ENCODE peak calls at places on chromosomes 12 and 14, in six cellular contexts. L is mesenchymal stem cell, B is A549, X is ovary, P is aorta, O is uterus. S is an unnamed sample. For H3K4me1, the result is how much of the 10 kb centered on the place peaks cover.

GRCh38 chr14:106694638-106695393 is 1168.4 kb downstream of the TMEM121 start:
- DNase-seq in L (no peak), B (no peak), X (no peak), P (peak), O (no peak), S (peak)

GRCh38 chr12:97557116-97557515 is 94.5 kb downstream of the RMST start:
- DNase-seq in L (no peak), B (no peak), X (no peak), P (no peak), O (no peak), S (no peak)

GRCh38 chr12:119061208-119061796 is 80.0 kb downstream of the SRRM4 start:
- DNase-seq in L (peak), B (no peak), X (peak), P (no peak), O (peak), S (peak)

GRCh38 chr14:76644875-76645518 is 116.3 kb upstream of the VASH1 start:
- DNase-seq in L (peak), B (peak), X (no peak), P (no peak), O (no peak), S (peak)

GRCh38 chr12:110921262-110921661 is 883 bp upstream of the MYL2 start:
- DNase-seq in L (peak), B (peak), X (no peak), P (no peak), O (no peak), S (no peak)

GRCh38 chr12:59396941-59397340 is 198.9 kb upstream of the SLC16A7 start:
- DNase-seq in L (peak), B (no peak), X (no peak), P (no peak), O (no peak), S (no peak)

GRCh38 chr14:63713765-63714164 is 14.1 kb downstream of the SGPP1 start:
- DNase-seq in L (peak), B (no peak), X (no peak), P (no peak), O (no peak), S (no peak)

GRCh38 chr14:76919811-76920571 is 93.8 kb downstream of the LRRC74A start:
- DNase-seq in L (peak), B (no peak), X (peak), P (no peak), O (peak), S (peak)

GRCh38 chr12:87866602-87867292 is 162.5 kb downstream of the C12orf50 start:
- DNase-seq in L (peak), B (no peak), X (no peak), P (no peak), O (no peak), S (no peak)

GRCh38 chr12:70798016-70798768 is 122.3 kb downstream of the PTPRR start:
- DNase-seq in L (no peak), B (no peak), X (no peak), P (no peak), O (no peak), S (no peak)

GRCh38 chr12:388547-389137 is 478 bp downstream of the KDM5A start:
- DNase-seq in L (peak), B (peak), X (no peak), P (no peak), O (no peak), S (peak)

GRCh38 chr14:72434856-72435255 is 459.0 kb downstream of the DPF3 start:
- DNase-seq in L (no peak), B (no peak), X (no peak), P (no peak), O (no peak), S (no peak)

GRCh38 chr12:44709166-44709565 is 166.9 kb downstream of the NELL2 start:
- DNase-seq in L (peak), B (no peak), X (no peak), P (peak), O (no peak), S (no peak)

GRCh38 chr12:23884909-23885308 is 64.6 kb downstream of the SOX5 start:
- DNase-seq in L (no peak), B (no peak), X (no peak), P (no peak), O (no peak), S (no peak)

GRCh38 chr12:58253663-58254062 is 312.3 kb downstream of the ATP23 start:
- DNase-seq in L (no peak), B (no peak), X (no peak), P (no peak), O (no peak), S (no peak)

GRCh38 chr12:23756416-23756815 is 193.1 kb downstream of the SOX5 start:
- DNase-seq in L (no peak), B (no peak), X (no peak), P (no peak), O (no peak), S (no peak)

GRCh38 chr14:55867726-55868125 is 250.5 kb upstream of the PELI2 start:
- DNase-seq in L (no peak), B (no peak), X (no peak), P (no peak), O (no peak), S (no peak)

GRCh38 chr14:75549169-75549568 is 26.9 kb downstream of the BATF start:
- DNase-seq in L (no peak), B (no peak), X (no peak), P (no peak), O (no peak), S (no peak)

GRCh38 chr14:62938774-62939173 is 106.5 kb downstream of the KCNH5 start:
- DNase-seq in L (no peak), B (no peak), X (no peak), P (no peak), O (no peak), S (no peak)

GRCh38 chr14:71261206-71261605 is 353.9 kb downstream of the PCNX1 start:
- DNase-seq in L (no peak), B (no peak), X (no peak), P (no peak), O (no peak), S (no peak)

GRCh38 chr14:103260629-103261124 is 73.4 kb upstream of the EIF5 start:
- DNase-seq in L (peak), B (peak), X (peak), P (no peak), O (peak), S (peak)

GRCh38 chr12:10027311-10028099 is 3.0 kb upstream of the CLEC9A start:
- DNase-seq in L (peak), B (no peak), X (no peak), P (no peak), O (no peak), S (no peak)

GRCh38 chr14:61547186-61548121 is 147.9 kb upstream of the HIF1A start:
- DNase-seq in L (peak), B (peak), X (no peak), P (no peak), O (no peak), S (no peak)

GRCh38 chr14:61551419-61551818 is 143.9 kb upstream of the HIF1A start:
- DNase-seq in L (no peak), B (no peak), X (no peak), P (no peak), O (no peak), S (no peak)

GRCh38 chr14:61552196-61552595 is 143.1 kb upstream of the HIF1A start:
- DNase-seq in L (no peak), B (no peak), X (no peak), P (no peak), O (no peak), S (no peak)

GRCh38 chr14:61545716-61546455 is 149.4 kb upstream of the HIF1A start:
- DNase-seq in L (no peak), B (no peak), X (no peak), P (no peak), O (no peak), S (no peak)

GRCh38 chr14:61549425-61549824 is 145.9 kb upstream of the HIF1A start:
- DNase-seq in L (peak), B (no peak), X (no peak), P (no peak), O (no peak), S (no peak)
- H3K27ac ChIP-seq in L (peak), B (peak), X (no peak), P (no peak), O (no peak), S (no peak)

GRCh38 chr14:49972840-49973239 is 80.0 kb downstream of the ARF6 start:
- DNase-seq in L (peak), B (peak), X (peak), P (no peak), O (peak), S (no peak)
- H3K4me1 ChIP-seq in L (under half), B (half or more), X (under half), P (under half), O (under half), S (under half)

DNA sequence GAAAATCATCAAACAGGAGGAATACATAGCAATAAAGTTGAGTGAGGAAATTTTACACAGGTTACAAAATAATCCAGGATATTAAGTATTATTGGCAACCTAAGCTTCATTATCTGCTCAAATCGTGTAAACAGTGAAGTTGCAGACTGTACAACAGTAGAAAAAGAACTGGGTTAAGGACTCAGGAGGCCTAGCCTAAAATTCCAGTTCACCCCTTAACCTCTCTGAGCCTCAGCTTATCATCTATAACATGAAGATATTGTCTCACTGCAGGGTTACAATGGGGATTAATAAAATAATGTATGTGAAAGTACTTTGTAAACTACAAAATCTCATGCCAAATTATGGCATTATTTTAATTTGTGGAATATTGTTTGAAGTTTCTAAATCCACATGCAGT is 26.0 kb downstream of the DDHD1 start:
- DNase-seq in L (no peak), B (no peak), X (no peak), P (no peak), O (no peak), S (no peak)
- H3K4me3 ChIP-seq in L (peak), B (no peak), X (no peak), P (no peak), O (no peak), S (peak)

DNA sequence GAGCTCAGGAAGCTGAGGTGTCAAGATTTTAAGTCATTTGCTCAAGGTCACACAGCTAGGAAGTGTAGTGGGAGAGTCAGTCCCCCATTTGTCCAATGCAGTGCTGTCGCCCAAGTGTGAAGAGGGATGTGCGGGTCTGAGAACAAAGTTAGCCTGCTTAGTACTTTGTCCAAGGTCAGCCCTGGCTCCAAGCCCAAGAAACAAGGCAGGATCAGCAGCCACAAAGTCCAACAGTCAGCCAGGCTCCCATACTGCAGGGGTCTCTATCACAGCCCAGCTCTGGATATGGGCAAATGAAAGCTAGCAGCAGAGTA is 90.8 kb upstream of the EEA1 start:
- DNase-seq in L (no peak), B (no peak), X (peak), P (no peak), O (no peak), S (no peak)
- H3K27ac ChIP-seq in L (no peak), B (no peak), X (peak), P (no peak), O (no peak), S (no peak)

GRCh38 chr12:96392397-96392796 is 7.8 kb downstream of the CDK17 start:
- DNase-seq in L (no peak), B (no peak), X (no peak), P (no peak), O (no peak), S (no peak)
- H3K4me1 ChIP-seq in L (under half), B (under half), X (under half), P (under half), O (under half), S (half or more)

DNA sequence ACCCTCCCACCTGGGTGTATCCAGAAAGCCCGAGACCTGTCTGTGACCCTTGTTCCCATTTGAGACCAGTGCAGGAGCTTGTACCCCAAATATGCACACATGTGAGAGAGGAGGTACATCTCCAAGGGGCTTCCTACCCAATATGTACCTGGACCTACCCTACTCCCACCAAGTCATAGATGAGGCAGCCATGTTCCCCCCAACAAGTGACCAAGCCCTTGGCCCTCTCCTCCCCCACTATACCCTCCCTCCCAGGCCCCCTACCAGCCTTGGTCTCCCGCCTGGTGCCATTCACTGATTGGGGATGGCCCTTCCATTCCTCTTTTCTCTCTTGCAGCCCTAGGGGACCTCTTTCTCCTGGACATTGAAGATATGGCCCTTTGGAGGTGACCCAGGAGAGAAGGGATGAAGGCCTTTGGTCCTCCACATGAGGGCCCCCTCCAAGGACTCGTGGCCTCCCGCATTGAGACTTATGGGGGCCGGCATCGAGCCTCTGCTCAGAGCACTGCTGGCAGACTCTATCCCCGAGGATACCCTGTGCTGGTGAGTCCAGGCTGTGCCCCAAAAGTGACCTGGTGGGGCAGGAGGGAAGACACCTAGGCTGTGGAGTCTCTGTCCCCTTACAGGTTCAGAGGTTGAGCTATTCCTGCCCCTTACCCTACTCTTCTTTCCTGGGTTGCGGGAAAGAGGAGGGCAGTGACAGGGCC is 1.5 kb downstream of the PLEKHG6 start:
- DNase-seq in L (no peak), B (no peak), X (no peak), P (peak), O (no peak), S (no peak)
- H3K4me3 ChIP-seq in L (no peak), B (no peak), X (no peak), P (no peak), O (no peak), S (no peak)

GRCh38 chr14:38285962-38286361 is 30.1 kb upstream of the CLEC14A start:
- DNase-seq in L (no peak), B (no peak), X (no peak), P (no peak), O (no peak), S (no peak)

GRCh38 chr14:38291681-38292459 is 36.0 kb upstream of the CLEC14A start:
- DNase-seq in L (peak), B (no peak), X (no peak), P (no peak), O (no peak), S (no peak)

GRCh38 chr14:38286481-38286880 is 30.6 kb upstream of the CLEC14A start:
- DNase-seq in L (no peak), B (no peak), X (no peak), P (no peak), O (no peak), S (no peak)

DNA sequence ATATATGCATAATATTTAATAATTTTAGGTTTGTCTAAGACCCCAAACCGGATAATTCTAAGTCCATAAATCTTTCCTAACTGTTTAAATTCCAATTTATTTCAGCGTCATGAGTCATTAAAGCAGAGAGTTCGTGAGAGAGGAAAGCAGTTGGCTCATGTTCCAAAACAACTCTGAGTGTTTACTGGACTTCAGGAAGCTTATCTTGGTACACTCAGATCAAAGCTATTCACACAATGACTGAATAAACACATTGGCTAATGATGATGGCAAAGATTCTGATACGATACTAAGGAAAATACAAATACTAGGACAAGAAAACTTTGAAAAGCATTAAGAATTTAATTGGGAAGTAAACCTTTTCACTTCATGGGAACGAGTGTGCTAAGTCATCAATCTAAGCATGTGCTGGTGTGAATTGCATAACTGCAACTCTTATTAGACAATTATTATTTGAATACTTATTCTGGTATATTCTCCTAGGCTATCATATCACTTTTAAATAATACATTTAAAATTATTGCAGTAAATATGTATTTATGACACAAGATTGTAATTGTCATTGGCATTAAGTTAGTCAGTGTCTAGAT is 34.8 kb upstream of the CLEC14A start:
- DNase-seq in L (peak), B (no peak), X (no peak), P (no peak), O (no peak), S (no peak)
- H3K27ac ChIP-seq in L (no peak), B (no peak), X (no peak), P (no peak), O (peak), S (peak)

GRCh38 chr12:89895101-89895500 is 186.5 kb upstream of the ATP2B1 start:
- DNase-seq in L (no peak), B (no peak), X (no peak), P (no peak), O (no peak), S (no peak)
- H3K4me1 ChIP-seq in L (under half), B (under half), X (under half), P (under half), O (under half), S (under half)